ENCODE peak calls at places on chromosomes 13 and 19, in nine cellular contexts. C is activated CD4-positive, CD25-positive, alpha-beta regulatory T cell treated with anti-CD3 and anti-CD28 coated beads, Interleukin-2, amount 50 U/mL, for 16 hours; E is hippocampal formation; I is Right ventricle myocardium superior; J is heart left ventricle; X is RWPE1; N is stimulated activated CD8-positive, alpha-beta memory T cell treated with anti-CD3 and anti-CD28 coated beads, Interleukin-2, amount 100 ng/mL, for 48 hours; Y is IMR-90; B is left ventricle myocardium superior. H is an unnamed sample.

GRCh38 chr19:47518139-47518538 is 3.3 kb upstream of the NAPA start:
- DNase-seq in C (no peak), E (no peak), I (no peak), J (no peak), X (no peak), N (peak), Y (no peak), B (no peak), H (no peak)

GRCh38 chr13:113901642-113902041 is 37.8 kb upstream of the GAS6 start:
- DNase-seq in C (no peak), E (no peak), I (no peak), J (no peak), X (no peak), N (no peak), Y (no peak), B (peak), H (no peak)

GRCh38 chr13:87851395-87851794 is 180.2 kb downstream of the SLITRK5 start:
- DNase-seq in C (no peak), E (peak), I (no peak), J (no peak), X (no peak), N (no peak), Y (no peak), B (no peak), H (no peak)

GRCh38 chr13:99356216-99357089 is 49.3 kb upstream of the GPR183 start:
- DNase-seq in C (peak), E (no peak), I (peak), J (no peak), X (no peak), N (no peak), Y (peak), B (peak), H (peak)

GRCh38 chr19:14571695-14572490 is at the start of gene NDUFB7:
- DNase-seq in C (peak), E (peak), I (peak), J (peak), X (peak), N (peak), Y (peak), B (peak), H (peak)

GRCh38 chr19:28242317-28242927 is 970.5 kb downstream of the UQCRFS1 start:
- DNase-seq in C (no peak), E (peak), I (no peak), J (no peak), X (peak), N (no peak), Y (no peak), B (no peak), H (peak)

GRCh38 chr13:30114586-30115256 is 192.6 kb downstream of the KATNAL1 start:
- DNase-seq in C (peak), E (peak), I (peak), J (peak), X (peak), N (peak), Y (peak), B (peak), H (peak)

GRCh38 chr19:16593181-16593580 is 21.0 kb upstream of the SLC35E1 start:
- DNase-seq in C (no peak), E (no peak), I (no peak), J (peak), X (no peak), N (no peak), Y (no peak), B (no peak), H (no peak)

GRCh38 chr19:43779820-43780219 is 953 bp downstream of the KCNN4 start:
- DNase-seq in C (no peak), E (no peak), I (no peak), J (no peak), X (no peak), N (no peak), Y (no peak), B (no peak), H (no peak)

GRCh38 chr19:1449467-1450442 is at the start of gene APC2:
- DNase-seq in C (no peak), E (peak), I (no peak), J (peak), X (peak), N (no peak), Y (peak), B (peak), H (peak)

GRCh38 chr13:97242755-97243497 is 20.8 kb downstream of the MBNL2 start:
- DNase-seq in C (no peak), E (peak), I (peak), J (no peak), X (no peak), N (no peak), Y (no peak), B (peak), H (peak)

GRCh38 chr19:37905936-37906867 is at the start of gene WDR87:
- DNase-seq in C (no peak), E (no peak), I (no peak), J (peak), X (peak), N (peak), Y (no peak), B (peak), H (peak)

GRCh38 chr13:27962128-27962841 is 6.8 kb downstream of the CDX2 start:
- DNase-seq in C (no peak), E (no peak), I (no peak), J (no peak), X (no peak), N (no peak), Y (no peak), B (no peak), H (no peak)

GRCh38 chr19:46218160-46218559 is 11.4 kb upstream of the IGFL1 start:
- DNase-seq in C (no peak), E (no peak), I (no peak), J (no peak), X (no peak), N (peak), Y (peak), B (peak), H (no peak)

GRCh38 chr19:47573076-47574026 is at the start of gene ZNF541:
- DNase-seq in C (peak), E (peak), I (peak), J (peak), X (peak), N (peak), Y (peak), B (peak), H (peak)

GRCh38 chr19:43507880-43508279 is 3.3 kb upstream of the PHLDB3 start:
- DNase-seq in C (no peak), E (no peak), I (no peak), J (no peak), X (no peak), N (no peak), Y (no peak), B (no peak), H (no peak)

H was measured in putamen.